ENCODE peak calls at places on chromosomes 12 and 14, in four cellular contexts. L is tibial nerve, D is Panc1, M is ovary. G is an unnamed sample.

GRCh38 chr14:23365353-23366162 is 586 bp upstream of the EFS start:
- DNase-seq in L (no peak), D (no peak), M (peak; percentile 43), G (no peak)

GRCh38 chr12:27975222-27976136 is 2.9 kb upstream of the PTHLH start:
- DNase-seq in L (no peak), D (no peak), M (no peak), G (no peak)

GRCh38 chr12:67320614-67321305 is 51.6 kb downstream of the CAND1 start:
- DNase-seq in L (no peak), D (no peak), M (no peak), G (no peak)

GRCh38 chr14:105140581-105140980 is 28.0 kb downstream of the JAG2 start:
- DNase-seq in L (no peak), D (no peak), M (no peak), G (peak; percentile 83)

GRCh38 chr12:96981053-96981452 is 74.0 kb downstream of the NEDD1 start:
- DNase-seq in L (no peak), D (no peak), M (no peak), G (no peak)

GRCh38 chr12:77058740-77059139 is 6.6 kb downstream of the E2F7 start:
- DNase-seq in L (no peak), D (no peak), M (no peak), G (no peak)

GRCh38 chr14:21268612-21269251 is 510 bp downstream of the HNRNPC start:
- DNase-seq in L (peak; percentile 61), D (no peak), M (peak; percentile 20), G (peak; percentile 51)

GRCh38 chr12:116050266-116050665 is 227.2 kb downstream of the MED13L start:
- DNase-seq in L (peak; percentile 46), D (no peak), M (no peak), G (no peak)

GRCh38 chr14:29321646-29322045 is 555.1 kb downstream of the FOXG1 start:
- DNase-seq in L (no peak), D (no peak), M (no peak), G (no peak)

GRCh38 chr12:15532364-15532977 is 210.2 kb downstream of the PTPRO start:
- DNase-seq in L (peak; percentile 18), D (no peak), M (no peak), G (no peak)

GRCh38 chr14:53534841-53535240 is 381.7 kb upstream of the DDHD1 start:
- DNase-seq in L (no peak), D (no peak), M (no peak), G (no peak)

GRCh38 chr12:76275511-76276093 is 72.6 kb downstream of the BBS10 start:
- DNase-seq in L (no peak), D (no peak), M (no peak), G (no peak)

GRCh38 chr14:54570047-54570446 is 3.1 kb downstream of the SAMD4A start:
- DNase-seq in L (no peak), D (no peak), M (no peak), G (no peak)

GRCh38 chr12:123389560-123390351 is 5.8 kb downstream of the KMT5A start:
- DNase-seq in L (no peak), D (no peak), M (peak; percentile 25), G (no peak)

GRCh38 chr14:21201732-21202462 is 46.0 kb upstream of the OR5AU1 start:
- DNase-seq in L (no peak), D (no peak), M (no peak), G (no peak)

GRCh38 chr14:54108481-54109471 is 152.2 kb upstream of the BMP4 start:
- DNase-seq in L (no peak), D (no peak), M (no peak), G (no peak)

GRCh38 chr14:56059054-56059453 is 59.2 kb upstream of the PELI2 start:
- DNase-seq in L (no peak), D (no peak), M (no peak), G (no peak)

GRCh38 chr12:132275631-132276030 is 53.8 kb downstream of the GALNT9 start:
- DNase-seq in L (no peak), D (no peak), M (no peak), G (no peak)

GRCh38 chr12:132272706-132273105 is 56.7 kb downstream of the GALNT9 start:
- DNase-seq in L (no peak), D (no peak), M (no peak), G (no peak)

GRCh38 chr12:132275110-132275531 is 54.3 kb downstream of the GALNT9 start:
- DNase-seq in L (no peak), D (no peak), M (no peak), G (no peak)

GRCh38 chr12:132276066-132276719 is 53.2 kb downstream of the GALNT9 start:
- DNase-seq in L (no peak), D (no peak), M (no peak), G (no peak)

GRCh38 chr12:132273992-132274334 is 55.4 kb downstream of the GALNT9 start:
- DNase-seq in L (no peak), D (no peak), M (no peak), G (no peak)
- TF ChIP-seq CTCF in L (no peak), D (no peak), M (no peak), G (no peak)

GRCh38 chr12:13100882-13101769 is 2.3 kb downstream of the GSG1 start:
- DNase-seq in L (peak; percentile 86), D (no peak), M (peak; percentile 79), G (peak; percentile 93)
- H3K4me3 ChIP-seq in L (peak overlapping the region; percentile 48), D (peak overlapping the region; percentile 49), M (peak overlapping the region; percentile 45), G (peak overlapping the region; percentile 18)

DNA sequence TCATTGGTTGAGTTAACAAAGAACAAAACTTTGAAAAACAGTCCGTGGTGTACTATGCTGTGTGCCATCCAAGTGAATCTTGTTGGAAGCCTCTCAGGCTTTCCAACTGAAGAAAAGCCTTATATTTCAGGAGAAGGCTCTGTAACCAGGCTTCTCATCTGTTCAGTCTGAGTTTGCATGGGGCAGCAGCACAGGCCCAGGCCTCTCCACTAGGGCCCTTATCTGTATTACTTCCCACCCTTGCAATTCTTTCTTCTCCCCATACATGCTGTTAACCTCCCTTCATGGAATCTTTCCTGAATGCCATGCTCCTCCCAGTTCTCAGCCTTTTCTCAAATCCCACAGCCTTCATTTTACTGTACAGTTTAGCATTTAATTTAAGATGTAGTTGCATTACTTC is 28.3 kb downstream of the FRMD6 start:
- DNase-seq in L (no peak), D (no peak), M (no peak), G (no peak)
- TF ChIP-seq CTCF in L (no peak), D (no peak), M (no peak), G (no peak)

GRCh38 chr12:20377750-20378149 is 9.4 kb downstream of the PDE3A start:
- DNase-seq in L (no peak), D (no peak), M (no peak), G (no peak)

GRCh38 chr12:20372326-20373097 is 4.2 kb downstream of the PDE3A start:
- DNase-seq in L (no peak), D (no peak), M (no peak), G (no peak)

GRCh38 chr12:20376984-20377383 is 8.6 kb downstream of the PDE3A start:
- DNase-seq in L (no peak), D (no peak), M (no peak), G (no peak)

GRCh38 chr12:20370841-20371240 is 2.5 kb downstream of the PDE3A start:
- DNase-seq in L (no peak), D (no peak), M (no peak), G (no peak)

GRCh38 chr12:20374775-20375174 is 6.4 kb downstream of the PDE3A start:
- DNase-seq in L (no peak), D (no peak), M (no peak), G (no peak)
- H3K4me3 ChIP-seq in L (no peak overlapping the region), D (no peak overlapping the region), M (no peak overlapping the region), G (no peak overlapping the region)

G was measured in lower leg skin.